ENCODE peak calls at places on chromosomes 6 and 20, in five cellular contexts. V is left lung, S is GM12865, X is MM.1S, Q is lower leg skin. N is an unnamed sample.

GRCh38 chr20:23652371-23652770 is 14.6 kb upstream of the CST3 start:
- DNase-seq in V (no peak), S (no peak), X (no peak), Q (peak), N (no peak)

GRCh38 chr20:2485662-2486061 is 15.1 kb upstream of the SNRPB start:
- DNase-seq in V (no peak), S (no peak), X (no peak), Q (no peak), N (no peak)

GRCh38 chr20:38644588-38644987 is 43.0 kb downstream of the ARHGAP40 start:
- DNase-seq in V (no peak), S (no peak), X (no peak), Q (no peak), N (no peak)

GRCh38 chr20:23654005-23654404 is 16.2 kb upstream of the CST3 start:
- DNase-seq in V (no peak), S (no peak), X (no peak), Q (peak), N (no peak)

GRCh38 chr6:137283940-137284910 is 65.0 kb upstream of the IFNGR1 start:
- DNase-seq in V (no peak), S (peak), X (peak), Q (no peak), N (peak)

GRCh38 chr6:56772737-56773184 is 130.1 kb upstream of the DST start:
- DNase-seq in V (no peak), S (peak), X (no peak), Q (no peak), N (no peak)

GRCh38 chr20:38175221-38176030 is 10.4 kb upstream of the TGM2 start:
- DNase-seq in V (no peak), S (no peak), X (no peak), Q (no peak), N (no peak)

GRCh38 chr6:56168601-56169000 is 78.8 kb downstream of the COL21A1 start:
- DNase-seq in V (no peak), S (no peak), X (no peak), Q (no peak), N (no peak)

GRCh38 chr6:150403458-150404245 is 34.8 kb downstream of the IYD start:
- DNase-seq in V (no peak), S (no peak), X (no peak), Q (no peak), N (no peak)

GRCh38 chr6:155795173-155795796 is 339.6 kb upstream of the NOX3 start:
- DNase-seq in V (no peak), S (no peak), X (no peak), Q (no peak), N (no peak)

GRCh38 chr6:26501482-26501986 is 1.4 kb downstream of the BTN1A1 start:
- DNase-seq in V (peak), S (peak), X (no peak), Q (peak), N (no peak)

GRCh38 chr20:25043499-25044260 is 14.3 kb downstream of the ACSS1 start:
- DNase-seq in V (no peak), S (no peak), X (no peak), Q (peak), N (no peak)

GRCh38 chr20:33653218-33653899 is 8.8 kb upstream of the C20orf144 start:
- DNase-seq in V (peak), S (peak), X (no peak), Q (peak), N (peak)

GRCh38 chr6:14217728-14218637 is 100.4 kb downstream of the CD83 start:
- DNase-seq in V (no peak), S (no peak), X (no peak), Q (no peak), N (no peak)

GRCh38 chr6:104322849-104323248 is 536.9 kb downstream of the HACE1 start:
- DNase-seq in V (no peak), S (no peak), X (no peak), Q (no peak), N (no peak)

DNA sequence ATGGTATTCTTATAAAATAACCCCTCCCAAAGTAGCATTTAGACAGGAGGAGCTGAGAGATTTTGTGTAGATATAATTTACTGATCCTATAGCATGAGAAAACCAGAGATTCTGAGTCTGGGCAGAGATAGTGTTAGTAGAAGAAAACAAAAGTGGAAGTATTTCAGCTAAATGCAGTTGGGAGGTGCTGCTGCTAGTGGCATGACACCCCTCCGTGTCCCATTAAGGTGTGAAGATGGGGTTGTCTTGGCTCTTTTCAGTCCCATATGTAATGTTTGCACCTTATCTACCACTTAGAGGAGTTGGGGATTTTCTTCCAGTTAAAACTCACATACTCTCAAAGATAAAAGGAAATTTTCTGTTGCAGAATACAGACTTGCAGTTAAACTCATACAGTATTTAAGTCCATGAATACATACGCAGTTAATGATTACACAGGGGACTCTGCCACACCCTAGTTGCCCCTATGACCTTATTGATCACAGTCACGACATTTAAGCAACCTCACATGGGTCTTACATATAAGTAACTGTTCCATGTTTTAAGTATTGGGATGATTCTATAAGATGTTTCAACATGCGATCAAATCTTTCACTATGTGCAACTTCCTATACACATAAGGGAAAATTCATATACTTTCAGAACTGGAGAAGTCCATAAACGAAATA is 11.5 kb downstream of the TAAR2 start:
- DNase-seq in V (no peak), S (no peak), X (no peak), Q (no peak), N (no peak)
- H3K4me3 ChIP-seq in V (no peak), S (no peak), X (no peak), Q (no peak), N (no peak)

GRCh38 chr6:107719160-107719559 is 105.0 kb downstream of the SCML4 start:
- DNase-seq in V (no peak), S (no peak), X (no peak), Q (peak), N (no peak)
- H3K4me3 ChIP-seq in V (no peak), S (no peak), X (no peak), Q (no peak), N (no peak)

DNA sequence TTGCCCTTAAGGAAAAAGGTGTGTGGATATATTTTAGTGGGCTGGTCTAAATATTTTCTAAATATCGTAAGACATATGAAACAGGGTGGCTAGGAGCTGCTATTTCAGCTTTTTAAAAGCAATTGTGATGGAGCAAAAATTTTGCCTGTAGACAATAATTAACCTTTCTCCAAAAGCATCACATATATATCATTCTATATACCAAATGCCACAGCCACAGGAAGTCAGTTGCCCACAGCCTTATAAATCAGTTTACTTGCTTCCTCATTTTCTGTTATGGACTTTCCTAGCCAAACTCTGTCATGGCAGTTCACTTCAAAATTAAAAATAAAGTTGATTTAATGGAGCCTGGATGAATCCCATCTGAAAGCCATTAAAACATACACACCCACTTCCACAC is 93.4 kb upstream of the NHSL1 start:
- DNase-seq in V (no peak), S (peak), X (peak), Q (no peak), N (no peak)
- H3K4me3 ChIP-seq in V (no peak), S (peak), X (no peak), Q (no peak), N (no peak)

DNA sequence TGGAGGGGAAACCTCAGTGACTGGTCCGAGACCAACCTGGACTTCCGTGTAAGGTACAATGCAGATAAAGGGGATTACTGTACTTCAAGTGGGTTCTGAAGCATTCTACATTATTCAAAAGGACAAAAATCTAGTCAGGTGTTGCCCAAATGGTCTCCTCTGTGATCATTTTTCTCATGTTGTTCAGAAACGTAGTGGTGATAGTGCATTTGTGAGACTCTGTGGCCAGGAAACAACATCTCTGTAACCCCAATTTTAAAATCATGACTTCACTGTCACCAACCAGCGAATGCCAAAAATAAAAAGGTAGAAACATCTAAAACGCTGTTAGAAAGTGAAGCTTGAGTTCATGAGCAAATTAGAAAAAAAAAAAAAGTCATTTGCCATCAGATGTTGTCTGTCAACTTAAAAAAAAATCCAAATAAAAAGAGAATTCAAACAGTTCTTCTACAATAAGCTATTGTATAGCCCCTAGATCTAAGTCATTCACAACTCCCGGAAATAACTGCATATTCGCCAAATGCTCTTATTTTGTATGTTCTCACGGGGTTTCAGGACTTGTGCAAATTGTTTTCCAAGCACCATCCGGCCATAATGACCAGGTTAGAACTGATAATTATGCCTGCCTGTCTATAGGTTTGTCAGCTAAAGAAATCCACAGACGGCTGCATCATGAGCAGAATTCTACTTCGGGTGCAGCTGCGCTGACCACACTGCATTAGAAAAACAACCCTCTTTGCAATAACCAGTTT is 87.9 kb downstream of the HIVEP2 start:
- DNase-seq in V (no peak), S (peak), X (peak), Q (no peak), N (no peak)
- H3K4me3 ChIP-seq in V (no peak), S (peak), X (peak), Q (no peak), N (peak)

GRCh38 chr20:47711046-47711752 is 74.1 kb downstream of the SULF2 start:
- DNase-seq in V (no peak), S (no peak), X (no peak), Q (no peak), N (no peak)

GRCh38 chr20:47708140-47708807 is 77.0 kb downstream of the SULF2 start:
- DNase-seq in V (no peak), S (peak), X (no peak), Q (no peak), N (no peak)

GRCh38 chr20:47713163-47713562 is 72.1 kb downstream of the SULF2 start:
- DNase-seq in V (no peak), S (no peak), X (no peak), Q (no peak), N (no peak)

GRCh38 chr20:47708953-47709833 is 76.1 kb downstream of the SULF2 start:
- DNase-seq in V (no peak), S (no peak), X (no peak), Q (no peak), N (no peak)

DNA sequence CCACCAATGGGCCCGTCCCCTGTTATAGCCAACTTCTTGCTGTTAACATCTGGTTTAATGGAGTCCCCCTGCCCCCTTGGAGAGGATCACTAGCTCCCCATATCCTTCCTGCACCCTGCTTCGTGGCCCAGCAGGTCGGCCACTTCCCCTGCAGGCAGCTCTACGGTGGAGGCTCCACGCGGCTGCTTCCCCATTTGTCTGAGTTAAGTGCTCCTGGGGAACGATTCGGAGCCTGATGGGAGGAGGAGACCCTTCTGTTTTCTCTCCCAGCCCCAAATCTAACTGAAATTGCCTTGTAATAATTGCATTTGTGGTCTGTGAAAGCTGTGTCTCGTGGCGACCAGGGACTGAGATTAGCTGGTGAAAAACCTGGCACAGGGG is 74.6 kb downstream of the SULF2 start:
- DNase-seq in V (no peak), S (no peak), X (no peak), Q (no peak), N (no peak)
- H3K4me3 ChIP-seq in V (no peak), S (no peak), X (no peak), Q (no peak), N (no peak)

DNA sequence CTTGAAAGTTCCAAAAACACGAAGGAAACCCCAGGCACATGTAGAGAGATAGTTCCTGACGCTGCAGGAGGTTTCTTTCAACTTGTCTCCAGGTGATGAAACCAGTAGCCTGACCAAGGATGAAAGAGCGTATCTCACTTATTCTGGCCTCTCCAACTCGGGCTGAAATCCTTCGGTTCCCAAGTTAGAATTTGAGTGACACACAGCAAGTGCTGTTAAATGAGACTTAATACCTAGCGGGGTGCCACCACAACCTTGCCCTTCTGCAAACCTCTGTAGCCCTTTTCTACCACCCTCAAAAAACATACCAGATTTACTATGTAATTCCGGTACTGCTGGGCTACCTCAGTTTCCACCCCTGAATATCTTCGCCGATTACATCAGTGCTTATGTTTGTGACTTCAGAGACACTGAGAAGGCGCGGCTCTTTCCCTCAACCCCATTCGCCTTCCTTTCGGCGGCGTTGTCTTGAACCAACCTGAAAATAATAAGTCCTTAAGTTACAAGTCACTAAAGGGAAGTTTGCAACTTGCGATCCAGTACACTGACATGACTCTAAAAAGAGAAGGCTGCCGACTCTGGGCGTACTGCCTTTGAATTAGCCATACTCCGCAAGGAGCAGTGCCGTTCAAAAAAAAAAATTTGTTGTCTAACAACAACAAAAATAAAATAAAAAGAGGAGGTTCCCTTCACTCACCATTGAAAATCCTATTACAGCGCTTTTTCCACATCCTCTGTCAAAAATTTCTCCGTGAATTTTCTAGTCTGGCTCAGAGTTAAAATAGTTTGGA is 194.9 kb upstream of the ZNF184 start:
- DNase-seq in V (no peak), S (peak), X (no peak), Q (no peak), N (no peak)
- H3K4me3 ChIP-seq in V (no peak), S (peak), X (no peak), Q (no peak), N (peak)

GRCh38 chr6:1606533-1607235 is 3.0 kb upstream of the FOXC1 start:
- DNase-seq in V (no peak), S (no peak), X (no peak), Q (peak), N (no peak)
- H3K4me3 ChIP-seq in V (no peak), S (no peak), X (no peak), Q (no peak), N (no peak)

GRCh38 chr20:53149184-53149651 is 177.1 kb downstream of the TSHZ2 start:
- DNase-seq in V (no peak), S (no peak), X (no peak), Q (no peak), N (no peak)
- H3K4me3 ChIP-seq in V (no peak), S (no peak), X (no peak), Q (no peak), N (no peak)

GRCh38 chr20:44909872-44910689 is at the start of gene PABPC1L:
- DNase-seq in V (peak), S (peak), X (peak), Q (peak), N (no peak)

GRCh38 chr20:44908987-44909871 is 631 bp upstream of the PABPC1L start:
- DNase-seq in V (no peak), S (no peak), X (no peak), Q (no peak), N (no peak)

GRCh38 chr20:44912189-44912588 is 2.3 kb downstream of the PABPC1L start:
- DNase-seq in V (no peak), S (no peak), X (no peak), Q (no peak), N (no peak)

GRCh38 chr20:44910690-44911262 is 916 bp downstream of the PABPC1L start:
- DNase-seq in V (no peak), S (no peak), X (no peak), Q (peak), N (no peak)

DNA sequence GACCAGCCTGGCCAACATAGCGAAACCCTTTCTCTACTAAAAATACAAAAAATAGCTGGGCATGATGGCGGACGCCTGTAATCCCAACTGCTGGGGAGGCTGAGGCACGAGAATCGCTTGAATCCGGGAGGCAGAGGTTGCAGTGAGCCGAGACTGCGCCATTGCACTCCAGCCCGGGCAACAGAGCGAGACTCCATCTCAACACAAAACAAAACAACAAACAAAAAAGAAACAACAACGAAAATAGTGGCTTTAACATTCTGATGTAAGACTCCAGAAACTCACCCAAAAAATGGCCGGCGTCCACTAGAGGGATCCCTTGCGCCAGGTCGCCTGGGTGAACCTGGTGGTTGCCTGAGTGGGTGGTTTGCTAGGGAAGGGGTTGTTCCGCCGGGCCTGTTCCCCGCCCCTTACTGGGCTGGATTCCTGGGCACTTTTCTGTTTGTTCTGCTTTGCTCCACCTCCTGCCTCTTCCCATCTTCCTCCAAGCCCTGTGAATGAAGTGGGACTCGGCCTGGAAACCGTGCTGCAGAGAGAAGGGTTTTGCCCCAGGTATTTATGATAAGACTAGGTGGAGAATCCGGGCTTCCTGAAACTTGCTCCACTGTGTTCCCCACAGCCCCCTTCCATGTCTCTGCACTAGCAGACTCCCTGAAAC is 1.5 kb downstream of the PABPC1L start:
- DNase-seq in V (peak), S (peak), X (peak), Q (peak), N (no peak)
- H3K4me3 ChIP-seq in V (no peak), S (no peak), X (no peak), Q (no peak), N (no peak)

GRCh38 chr20:49701916-49702315 is 11.8 kb downstream of the B4GALT5 start:
- DNase-seq in V (no peak), S (no peak), X (no peak), Q (no peak), N (no peak)
- H3K4me3 ChIP-seq in V (no peak), S (no peak), X (no peak), Q (no peak), N (no peak)

N was measured in GM12864.